ENCODE peak calls at places on chromosome 20, in four cellular contexts. W is A673, E is left lung, T is kidney. C is an unnamed sample.

GRCh38 chr20:34215711-34216381 is 25.4 kb upstream of the ASIP start:
- DNase-seq in E (peak; percentile 91), T (peak; percentile 92), W (peak; percentile 45), C (no peak)

GRCh38 chr20:64253000-64253383 is 2.6 kb upstream of the PCMTD2 start:
- DNase-seq in W (no peak), T (no peak), E (no peak), C (no peak)

GRCh38 chr20:57548177-57549058 is 12.5 kb upstream of the PCK1 start:
- DNase-seq in E (no peak), T (peak; percentile 85), W (no peak), C (no peak)

GRCh38 chr20:12835999-12836398 is 172.8 kb upstream of the SPTLC3 start:
- DNase-seq in E (no peak), T (no peak), W (no peak), C (no peak)

GRCh38 chr20:58010666-58011065 is 217.8 kb downstream of the ANKRD60 start:
- DNase-seq in E (no peak), W (no peak), T (no peak), C (no peak)

GRCh38 chr20:40563296-40563950 is 125.6 kb downstream of the MAFB start:
- DNase-seq in W (peak; percentile 33), T (peak; percentile 95), E (peak; percentile 83), C (no peak)

GRCh38 chr20:46709459-46710148 is at the start of gene SLC2A10:
- DNase-seq in W (no peak), E (peak; percentile 52), T (peak; percentile 89), C (no peak)

GRCh38 chr20:1440024-1440423 is 26.6 kb downstream of the NSFL1C start:
- DNase-seq in W (peak; percentile 36), T (no peak), E (no peak), C (no peak)

GRCh38 chr20:41329435-41330342 is 10.9 kb upstream of the LPIN3 start:
- DNase-seq in W (peak; percentile 73), T (peak; percentile 95), E (peak; percentile 82), C (no peak)

GRCh38 chr20:1242530-1242929 is 16.7 kb downstream of the RAD21L1 start:
- DNase-seq in W (no peak), E (no peak), T (no peak), C (no peak)

GRCh38 chr20:44664127-44664526 is 12.6 kb upstream of the ADA start:
- DNase-seq in T (no peak), E (no peak), W (no peak), C (no peak)

GRCh38 chr20:32969356-32970114 is 34.7 kb downstream of the SUN5 start:
- DNase-seq in T (peak; percentile 66), E (no peak), W (no peak), C (no peak)

GRCh38 chr20:19937651-19938420 is 79.3 kb upstream of the NAA20 start:
- DNase-seq in W (no peak), T (no peak), E (no peak), C (no peak)

GRCh38 chr20:5268449-5268848 is 48.3 kb downstream of the PROKR2 start:
- DNase-seq in T (no peak), E (no peak), W (no peak), C (no peak)

GRCh38 chr20:64152906-64153305 is 11.3 kb upstream of the MYT1 start:
- DNase-seq in T (peak; percentile 58), E (no peak), W (no peak), C (no peak)

GRCh38 chr20:49385471-49385870 is 97.0 kb downstream of the KCNB1 start:
- DNase-seq in E (no peak), W (peak; percentile 62), T (no peak), C (no peak)

GRCh38 chr20:46883847-46884246 is 10.8 kb upstream of the EYA2 start:
- DNase-seq in E (no peak), T (no peak), W (no peak), C (no peak)

GRCh38 chr20:8082999-8083398 is 49.1 kb upstream of the PLCB1 start:
- DNase-seq in T (no peak), E (no peak), W (no peak), C (no peak)

GRCh38 chr20:297925-298754 is 770 bp downstream of the ZCCHC3 start:
- DNase-seq in T (peak; percentile 91), E (peak; percentile 82), W (peak; percentile 72), C (peak; percentile 18)

GRCh38 chr20:38859070-38859690 is 53.7 kb downstream of the PPP1R16B start:
- DNase-seq in T (no peak), E (no peak), W (no peak), C (no peak)

GRCh38 chr20:34861386-34862084 is 11.1 kb downstream of the GGT7 start:
- DNase-seq in E (no peak), W (no peak), T (no peak), C (no peak)

GRCh38 chr20:25723975-25724374 is 27.3 kb upstream of the ZNF337 start:
- DNase-seq in T (no peak), E (no peak), W (no peak), C (no peak)

GRCh38 chr20:25720285-25720684 is 23.6 kb upstream of the ZNF337 start:
- DNase-seq in T (peak; percentile 52), W (no peak), E (no peak), C (no peak)

GRCh38 chr20:25726357-25726756 is 29.7 kb upstream of the ZNF337 start:
- DNase-seq in E (no peak), T (no peak), W (no peak), C (no peak)

DNA sequence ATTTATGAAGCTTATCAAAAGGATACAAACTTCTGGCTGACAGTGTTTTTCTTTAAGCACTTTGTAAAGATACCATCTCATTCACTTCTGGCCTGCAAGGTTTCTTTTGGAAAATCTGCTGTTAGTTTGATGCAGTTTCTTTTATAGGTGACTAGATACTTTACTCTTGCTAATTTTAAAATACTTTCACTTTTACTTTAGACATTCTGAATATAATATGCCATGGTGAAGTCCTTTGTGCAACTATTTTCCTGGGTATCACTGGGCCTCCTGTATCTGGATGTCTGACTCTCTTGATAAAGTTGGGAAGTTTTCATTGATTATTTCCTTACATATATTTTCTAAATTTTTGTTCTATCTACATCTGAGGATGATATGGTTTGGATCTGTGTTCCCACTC is 29.0 kb upstream of the ZNF337 start:
- DNase-seq in E (no peak), T (no peak), W (no peak), C (no peak)
- H3K9me3 ChIP-seq in E (no peaks in the 10 kb centered on the region), T (no peaks in the 10 kb centered on the region), W (peaks cover 11% of the 10 kb centered on the region), C (no peaks in the 10 kb centered on the region)

GRCh38 chr20:62112368-62112767 is 9.9 kb upstream of the LSM14B start:
- DNase-seq in T (no peak), W (no peak), E (no peak), C (no peak)
- H3K9me3 ChIP-seq in T (peaks cover 4% of the 10 kb centered on the region), W (peaks cover 16% of the 10 kb centered on the region), E (no peaks in the 10 kb centered on the region), C (peaks cover 5% of the 10 kb centered on the region)

GRCh38 chr20:29314294-29314693 is 1943.2 kb upstream of the DEFB115 start:
- DNase-seq in W (no peak), E (no peak), T (no peak), C (no peak)
- H3K9me3 ChIP-seq in W (peaks cover 3% of the 10 kb centered on the region), E (no peaks in the 10 kb centered on the region), T (no peaks in the 10 kb centered on the region), C (no peaks in the 10 kb centered on the region)

GRCh38 chr20:48230251-48230650 is 445.0 kb upstream of the SULF2 start:
- DNase-seq in W (peak; percentile 25), E (no peak), T (no peak), C (no peak)
- H3K9me3 ChIP-seq in W (no peaks in the 10 kb centered on the region), E (no peaks in the 10 kb centered on the region), T (no peaks in the 10 kb centered on the region), C (no peaks in the 10 kb centered on the region)

GRCh38 chr20:55632592-55632991 is 372.7 kb downstream of the CBLN4 start:
- DNase-seq in W (no peak), T (no peak), E (no peak), C (no peak)
- H3K9me3 ChIP-seq in W (peaks cover 9% of the 10 kb centered on the region), T (no peaks in the 10 kb centered on the region), E (no peaks in the 10 kb centered on the region), C (no peaks in the 10 kb centered on the region)

DNA sequence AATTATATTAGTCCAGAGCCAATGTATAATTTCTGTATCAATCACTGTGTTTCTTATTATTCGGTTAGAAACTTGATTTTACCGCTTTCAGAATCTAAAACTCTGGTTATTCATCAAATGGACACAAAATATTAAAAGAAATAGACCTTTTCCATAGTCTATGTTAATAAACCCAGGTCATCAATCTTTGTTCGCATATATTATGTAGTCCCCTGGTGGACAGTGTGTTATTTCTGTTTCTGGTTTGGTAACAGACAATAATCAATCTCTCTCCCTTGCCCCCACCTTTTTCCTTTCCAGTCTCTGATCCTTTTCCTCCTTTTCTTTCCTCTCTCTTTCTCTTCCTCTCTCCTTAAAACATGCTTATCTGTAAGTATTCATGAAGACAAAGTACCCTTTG is 139.0 kb downstream of the FLRT3 start:
- DNase-seq in T (no peak), W (no peak), E (no peak), C (no peak)
- H3K9me3 ChIP-seq in T (no peaks in the 10 kb centered on the region), W (no peaks in the 10 kb centered on the region), E (no peaks in the 10 kb centered on the region), C (no peaks in the 10 kb centered on the region)

DNA sequence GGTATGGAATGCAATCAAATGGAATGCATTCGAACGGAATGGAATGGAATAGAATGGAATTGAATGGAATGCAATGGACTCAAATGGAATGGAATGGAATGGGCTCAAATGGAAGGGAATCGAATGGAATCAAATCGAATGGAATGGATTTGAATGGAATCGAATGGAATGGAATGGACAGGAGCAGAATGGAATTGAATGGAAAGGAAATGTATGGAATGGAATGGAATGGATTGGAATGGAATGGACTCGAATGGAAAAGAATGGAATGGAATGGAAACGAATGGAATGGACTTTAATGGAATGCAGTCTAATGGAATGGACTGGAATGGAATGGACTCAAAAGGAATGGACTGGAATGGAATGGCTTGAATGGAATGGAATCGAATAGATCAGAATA is 18.3 kb upstream of the DEFB115 start:
- DNase-seq in W (no peak), E (no peak), T (no peak), C (no peak)
- H3K9me3 ChIP-seq in W (peaks cover 96% of the 10 kb centered on the region), E (no peaks in the 10 kb centered on the region), T (peaks cover 30% of the 10 kb centered on the region), C (peaks cover 22% of the 10 kb centered on the region)

DNA sequence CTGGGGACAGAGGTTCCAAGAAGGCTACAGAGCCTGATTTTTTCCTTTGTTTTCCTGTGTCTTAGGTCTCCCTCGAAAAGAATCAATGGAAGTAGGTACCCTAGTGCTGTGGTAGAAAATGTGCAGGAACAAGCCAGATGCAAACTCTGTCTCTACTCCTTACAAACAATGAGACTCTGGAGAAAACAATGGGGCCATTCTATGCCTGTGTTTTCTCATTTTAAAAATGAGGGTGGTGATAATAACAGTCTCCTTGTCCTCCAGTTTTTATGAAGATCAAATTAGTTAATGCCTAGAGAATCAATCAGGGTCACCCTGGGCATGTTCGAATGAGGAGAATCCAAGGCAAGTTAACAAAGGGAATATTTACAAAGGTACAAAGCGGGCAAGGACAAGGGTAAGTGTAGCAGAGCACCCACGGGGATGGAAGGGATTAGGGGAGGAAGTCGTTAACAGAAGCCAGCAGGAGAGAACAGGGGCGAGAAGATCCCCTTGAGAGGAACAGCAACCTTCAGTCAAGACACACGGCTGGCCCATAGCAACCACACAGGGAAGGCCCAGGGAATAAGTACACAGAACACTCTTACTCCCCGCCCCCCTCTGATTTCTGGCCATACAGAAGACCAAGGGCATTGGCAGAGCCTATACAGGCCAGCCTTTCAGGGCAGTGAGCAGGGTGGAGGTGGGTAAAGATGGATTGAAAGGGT is 342.8 kb downstream of the PTPRT start:
- DNase-seq in E (no peak), T (no peak), W (no peak), C (no peak)
- H3K9me3 ChIP-seq in E (no peaks in the 10 kb centered on the region), T (no peaks in the 10 kb centered on the region), W (no peaks in the 10 kb centered on the region), C (no peaks in the 10 kb centered on the region)

GRCh38 chr20:60331688-60332300 is 373.6 kb downstream of the CDH26 start:
- DNase-seq in W (no peak), T (no peak), E (no peak), C (no peak)

GRCh38 chr20:60327971-60328660 is 369.9 kb downstream of the CDH26 start:
- DNase-seq in W (no peak), T (no peak), E (no peak), C (no peak)

GRCh38 chr20:60330461-60330860 is 372.2 kb downstream of the CDH26 start:
- DNase-seq in W (no peak), E (no peak), T (no peak), C (no peak)

GRCh38 chr20:60332523-60332922 is 374.3 kb downstream of the CDH26 start:
- DNase-seq in T (no peak), W (no peak), E (no peak), C (no peak)

GRCh38 chr20:60326821-60327220 is 368.6 kb downstream of the CDH26 start:
- DNase-seq in T (no peak), E (no peak), W (no peak), C (no peak)
- H3K9me3 ChIP-seq in T (no peaks in the 10 kb centered on the region), E (no peaks in the 10 kb centered on the region), W (no peaks in the 10 kb centered on the region), C (no peaks in the 10 kb centered on the region)

C was measured in T-helper 17 cell.